ENCODE peak calls at places on chromosome 20, in four cellular contexts. One of them, this sample, is unnamed. For H3K4me1, the result is how much of the 10 kb centered on the place peaks cover.

GRCh38 chr20:35171753-35172433 is at the start of gene PROCR:
- DNase-seq in body of pancreas: peak
- DNase-seq in Peyer's patch: peak
- DNase-seq in ovary: peak
- DNase-seq in this sample: peak

GRCh38 chr20:61556116-61556515 is 304.1 kb downstream of the CDH4 start:
- DNase-seq in ovary: no peak
- DNase-seq in Peyer's patch: no peak
- DNase-seq in body of pancreas: no peak
- DNase-seq in this sample: no peak

GRCh38 chr20:31870703-31871601 is 518 bp downstream of the TTLL9 start:
- DNase-seq in ovary: no peak
- DNase-seq in Peyer's patch: peak
- DNase-seq in body of pancreas: no peak
- DNase-seq in this sample: no peak

GRCh38 chr20:61959301-61959700 is 106.4 kb downstream of the TAF4 start:
- DNase-seq in Peyer's patch: no peak
- DNase-seq in ovary: peak
- DNase-seq in body of pancreas: peak
- DNase-seq in this sample: peak

GRCh38 chr20:2697768-2698167 is 5.2 kb downstream of the EBF4 start:
- DNase-seq in ovary: no peak
- DNase-seq in body of pancreas: no peak
- DNase-seq in Peyer's patch: peak
- DNase-seq in this sample: no peak

GRCh38 chr20:41052742-41053419 is 24.3 kb downstream of the TOP1 start:
- DNase-seq in ovary: no peak
- DNase-seq in body of pancreas: no peak
- DNase-seq in Peyer's patch: no peak
- DNase-seq in this sample: no peak

GRCh38 chr20:47535088-47535487 is 33.4 kb downstream of the NCOA3 start:
- DNase-seq in ovary: no peak
- DNase-seq in Peyer's patch: no peak
- DNase-seq in body of pancreas: no peak
- DNase-seq in this sample: no peak

GRCh38 chr20:48015943-48016723 is 230.9 kb upstream of the SULF2 start:
- DNase-seq in body of pancreas: no peak
- DNase-seq in ovary: peak
- DNase-seq in Peyer's patch: no peak
- DNase-seq in this sample: no peak

GRCh38 chr20:22531056-22531615 is 53.2 kb downstream of the FOXA2 start:
- DNase-seq in ovary: no peak
- DNase-seq in Peyer's patch: no peak
- DNase-seq in body of pancreas: no peak
- DNase-seq in this sample: no peak

GRCh38 chr20:48538856-48539255 is 288.9 kb downstream of the PREX1 start:
- DNase-seq in ovary: no peak
- DNase-seq in body of pancreas: no peak
- DNase-seq in Peyer's patch: no peak
- DNase-seq in this sample: no peak

GRCh38 chr20:962223-962622 is 39.9 kb downstream of the RSPO4 start:
- DNase-seq in Peyer's patch: no peak
- DNase-seq in body of pancreas: no peak
- DNase-seq in ovary: no peak
- DNase-seq in this sample: no peak

GRCh38 chr20:44704551-44704971 is 10.6 kb upstream of the CCN5 start:
- DNase-seq in ovary: no peak
- DNase-seq in Peyer's patch: no peak
- DNase-seq in body of pancreas: no peak
- DNase-seq in this sample: no peak

GRCh38 chr20:37179671-37180524 is 550 bp upstream of the MROH8 start:
- DNase-seq in ovary: no peak
- DNase-seq in body of pancreas: no peak
- DNase-seq in Peyer's patch: no peak
- DNase-seq in this sample: peak

GRCh38 chr20:34965051-34965450 is 9.4 kb downstream of the MYH7B start:
- DNase-seq in body of pancreas: no peak
- DNase-seq in ovary: no peak
- DNase-seq in Peyer's patch: no peak
- DNase-seq in this sample: no peak

DNA sequence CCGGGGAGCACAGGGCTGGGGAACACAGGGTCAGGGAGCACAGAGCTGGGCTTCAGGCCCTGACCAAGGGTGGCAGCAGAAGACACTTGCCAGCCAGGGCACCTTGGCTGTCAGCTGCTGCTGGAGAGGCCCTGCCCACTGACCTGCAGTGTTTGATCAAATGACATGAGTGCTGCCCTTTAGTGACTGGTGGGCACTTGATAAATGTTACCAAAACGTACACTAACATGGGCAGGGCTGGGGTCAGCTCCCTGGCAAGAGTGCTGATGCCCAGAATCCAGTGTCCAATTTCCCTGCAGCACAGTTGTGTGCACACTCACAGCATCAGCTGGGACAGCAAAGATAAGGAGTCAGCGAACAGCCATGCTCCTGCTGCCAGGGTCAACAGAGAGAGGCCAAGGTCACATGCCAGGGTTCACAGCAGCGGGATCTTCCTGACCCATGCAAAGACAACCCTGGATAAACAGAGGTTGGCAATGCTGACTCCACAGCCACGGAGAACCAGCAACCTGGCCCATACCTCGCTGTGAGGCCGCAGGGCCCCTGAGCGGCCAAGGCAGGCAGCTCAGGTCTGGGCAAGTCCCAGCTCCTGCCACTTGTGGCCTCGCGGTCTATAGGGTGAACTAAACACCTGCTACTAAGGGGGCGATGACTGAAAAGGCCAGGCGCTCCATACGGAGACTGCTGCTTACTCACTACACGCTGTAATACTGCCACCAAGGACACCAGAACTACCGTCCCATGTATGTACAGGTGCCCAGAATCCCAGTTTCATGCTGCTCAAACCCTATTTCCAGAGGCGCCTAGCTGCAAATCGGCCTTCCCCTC is 46.3 kb downstream of the NINL start:
- DNase-seq in body of pancreas: no peak
- DNase-seq in Peyer's patch: no peak
- DNase-seq in ovary: no peak
- DNase-seq in this sample: no peak
- TF ChIP-seq POLR2A in body of pancreas: no peak
- TF ChIP-seq POLR2A in Peyer's patch: no peak
- TF ChIP-seq POLR2A in ovary: no peak
- TF ChIP-seq POLR2A in this sample: no peak

GRCh38 chr20:57585466-57586213 is 24.7 kb downstream of the PCK1 start:
- DNase-seq in Peyer's patch: no peak
- DNase-seq in ovary: no peak
- DNase-seq in body of pancreas: no peak
- DNase-seq in this sample: no peak
- H3K4me1 ChIP-seq in Peyer's patch: under half
- H3K4me1 ChIP-seq in ovary: under half
- H3K4me1 ChIP-seq in body of pancreas: under half
- H3K4me1 ChIP-seq in this sample: under half

GRCh38 chr20:3803854-3804253 is 7.7 kb downstream of the CDC25B start:
- DNase-seq in body of pancreas: no peak
- DNase-seq in ovary: peak
- DNase-seq in Peyer's patch: no peak
- DNase-seq in this sample: no peak

GRCh38 chr20:3801299-3801698 is 5.2 kb downstream of the CDC25B start:
- DNase-seq in ovary: no peak
- DNase-seq in Peyer's patch: no peak
- DNase-seq in body of pancreas: no peak
- DNase-seq in this sample: no peak

GRCh38 chr20:3801846-3802245 is 5.7 kb downstream of the CDC25B start:
- DNase-seq in ovary: no peak
- DNase-seq in body of pancreas: no peak
- DNase-seq in Peyer's patch: no peak
- DNase-seq in this sample: no peak

GRCh38 chr20:3803289-3803688 is 7.2 kb downstream of the CDC25B start:
- DNase-seq in Peyer's patch: no peak
- DNase-seq in body of pancreas: no peak
- DNase-seq in ovary: peak
- DNase-seq in this sample: no peak

DNA sequence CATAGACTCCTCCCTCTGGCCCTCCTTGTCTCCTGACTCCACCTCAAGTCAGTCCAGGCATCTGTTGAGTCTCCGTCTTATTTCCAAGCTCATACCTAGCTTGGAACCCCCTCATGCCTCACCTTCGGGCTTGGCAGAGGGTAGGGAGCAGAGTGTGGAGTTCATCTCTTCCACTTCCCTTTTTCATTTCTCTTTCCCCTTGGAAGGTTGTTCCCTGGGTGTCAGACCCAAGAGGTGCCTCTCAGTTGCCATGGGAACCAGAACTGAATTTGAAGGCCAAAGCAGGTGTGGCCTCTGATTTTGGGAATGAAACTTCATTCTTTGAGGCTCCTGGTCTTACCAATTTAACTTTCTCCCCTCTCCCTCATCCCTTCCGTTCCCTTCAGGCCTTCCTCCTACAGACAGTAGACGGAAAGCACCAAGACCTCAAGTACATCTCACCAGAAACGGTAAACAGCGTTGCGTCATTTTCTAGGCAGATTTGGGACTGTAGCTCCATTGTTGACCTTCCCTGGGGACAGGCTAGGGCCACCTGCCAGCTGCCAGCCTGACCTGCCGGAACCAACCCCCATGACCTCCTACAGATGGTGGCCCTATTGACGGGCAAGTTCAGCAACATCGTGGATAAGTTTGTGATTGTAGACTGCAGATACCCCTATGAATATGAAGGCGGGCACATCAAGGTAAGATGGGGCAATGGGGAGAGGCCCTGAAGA is 6.6 kb downstream of the CDC25B start:
- DNase-seq in ovary: peak
- DNase-seq in Peyer's patch: no peak
- DNase-seq in body of pancreas: no peak
- DNase-seq in this sample: no peak
- H3K27ac ChIP-seq in ovary: no peak
- H3K27ac ChIP-seq in Peyer's patch: no peak
- H3K27ac ChIP-seq in body of pancreas: no peak
- H3K27ac ChIP-seq in this sample: no peak

GRCh38 chr20:63741354-63741675 is 1.7 kb downstream of the SLC2A4RG start:
- DNase-seq in body of pancreas: no peak
- DNase-seq in ovary: no peak
- DNase-seq in Peyer's patch: no peak
- DNase-seq in this sample: no peak

GRCh38 chr20:63739129-63740069 is at the start of gene SLC2A4RG:
- DNase-seq in body of pancreas: peak
- DNase-seq in ovary: peak
- DNase-seq in Peyer's patch: peak
- DNase-seq in this sample: peak

GRCh38 chr20:63740070-63740500 is 509 bp downstream of the SLC2A4RG start:
- DNase-seq in body of pancreas: peak
- DNase-seq in ovary: peak
- DNase-seq in Peyer's patch: peak
- DNase-seq in this sample: peak

GRCh38 chr20:63741676-63742380 is 2.3 kb downstream of the SLC2A4RG start:
- DNase-seq in body of pancreas: peak
- DNase-seq in ovary: no peak
- DNase-seq in Peyer's patch: no peak
- DNase-seq in this sample: no peak

GRCh38 chr20:63740501-63741353 is 1.2 kb downstream of the SLC2A4RG start:
- DNase-seq in Peyer's patch: peak
- DNase-seq in body of pancreas: peak
- DNase-seq in ovary: peak
- DNase-seq in this sample: peak
- TF ChIP-seq POLR2A in Peyer's patch: peak
- TF ChIP-seq POLR2A in body of pancreas: peak
- TF ChIP-seq POLR2A in ovary: peak
- TF ChIP-seq POLR2A in this sample: peak

DNA sequence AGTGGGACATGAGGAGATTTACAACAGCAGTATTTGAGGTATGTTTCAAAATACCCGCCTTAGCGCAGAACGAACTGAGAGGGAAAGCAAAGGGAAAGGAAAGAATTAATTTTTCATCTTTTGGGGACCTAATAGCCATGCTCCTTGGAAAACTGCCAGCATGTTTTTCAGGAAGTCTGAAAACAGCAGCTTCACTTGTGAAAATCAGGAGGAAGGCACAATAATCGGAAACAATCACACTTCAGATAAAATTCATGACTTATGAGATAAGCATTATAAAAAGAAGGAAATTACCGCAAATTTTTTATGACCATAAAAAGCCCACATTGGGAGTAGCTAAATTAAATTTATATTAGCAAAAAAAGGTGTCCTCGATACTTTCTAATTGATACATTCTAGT is 541.1 kb downstream of the HAO1 start:
- DNase-seq in body of pancreas: no peak
- DNase-seq in ovary: no peak
- DNase-seq in Peyer's patch: no peak
- DNase-seq in this sample: no peak
- H3K4me1 ChIP-seq in body of pancreas: under half
- H3K4me1 ChIP-seq in ovary: under half
- H3K4me1 ChIP-seq in Peyer's patch: under half
- H3K4me1 ChIP-seq in this sample: under half

DNA sequence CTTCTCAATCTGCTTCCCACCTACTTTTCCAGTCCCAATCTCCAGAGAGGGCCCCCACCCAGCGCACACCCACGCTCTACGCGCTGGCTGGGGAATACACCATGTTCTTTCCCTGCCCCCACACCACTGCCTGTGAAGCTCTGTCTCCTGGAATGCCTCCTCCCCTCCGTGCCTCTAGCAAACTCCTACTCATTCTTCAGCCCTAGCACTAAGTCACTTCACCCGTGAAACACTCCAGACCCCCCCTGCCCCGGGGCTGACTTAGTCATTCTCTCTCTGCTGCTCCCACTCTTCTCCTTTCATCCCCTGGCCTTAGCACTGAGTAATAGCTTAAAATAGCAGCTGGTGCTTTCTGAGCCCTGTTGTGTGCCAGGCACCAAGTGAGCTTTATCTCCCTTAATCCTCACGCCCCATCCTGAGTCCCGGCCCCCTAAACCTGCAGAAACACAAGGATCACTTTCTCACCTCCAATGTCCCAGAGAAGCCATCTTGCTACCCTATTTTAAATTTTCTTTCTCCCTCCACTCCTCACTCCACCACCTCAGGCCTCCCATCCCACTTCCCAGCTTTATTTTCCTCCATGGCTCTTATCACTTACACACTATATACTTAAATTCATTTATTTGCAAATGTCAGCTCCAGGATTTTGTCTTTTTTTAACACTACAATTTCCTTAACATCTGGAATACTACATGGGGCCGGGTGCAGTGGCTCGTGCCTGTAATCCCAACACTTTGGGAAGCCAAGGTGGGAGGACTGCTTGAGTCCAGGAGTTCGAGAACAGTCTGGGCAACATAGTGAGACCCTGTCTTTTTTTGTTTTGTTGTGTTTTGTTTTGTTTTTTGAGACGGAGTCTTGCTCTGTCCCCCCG is 6.3 kb upstream of the PARD6B start:
- DNase-seq in ovary: peak
- DNase-seq in Peyer's patch: no peak
- DNase-seq in body of pancreas: peak
- DNase-seq in this sample: peak
- H3K27ac ChIP-seq in ovary: peak
- H3K27ac ChIP-seq in Peyer's patch: no peak
- H3K27ac ChIP-seq in body of pancreas: peak
- H3K27ac ChIP-seq in this sample: peak

GRCh38 chr20:13008761-13009681 is at the start of gene SPTLC3:
- DNase-seq in body of pancreas: peak
- DNase-seq in ovary: peak
- DNase-seq in Peyer's patch: peak
- DNase-seq in this sample: no peak
- TF ChIP-seq POLR2A in body of pancreas: peak
- TF ChIP-seq POLR2A in ovary: peak
- TF ChIP-seq POLR2A in Peyer's patch: peak
- TF ChIP-seq POLR2A in this sample: no peak